ENCODE peak calls at places on chromosomes 1 and 21, in six cellular contexts. D is heart right ventricle, B is cardiac muscle cell, Z is adrenal gland, L is tibial artery, Q is right atrium auricular region. K is an unnamed sample.

GRCh38 chr1:151711940-151712339 is 4.7 kb downstream of the CELF3 start:
- DNase-seq in Z (no peak), Q (no peak), B (no peak), L (no peak), D (no peak), K (no peak)

GRCh38 chr1:206000641-206001339 is 2.4 kb downstream of the RAB7B start:
- DNase-seq in B (peak; percentile 36), Z (no peak), L (no peak), D (no peak), Q (no peak), K (no peak)

GRCh38 chr1:88731475-88731874 is 47.4 kb downstream of the PKN2 start:
- DNase-seq in B (peak; percentile 88), L (no peak), Z (peak; percentile 60), D (peak; percentile 31), Q (no peak), K (no peak)

GRCh38 chr1:152654110-152654509 is 9.1 kb upstream of the LCE2D start:
- DNase-seq in L (no peak), Z (peak; percentile 37), B (peak; percentile 54), Q (no peak), D (no peak), K (peak; percentile 55)

GRCh38 chr1:28359592-28360239 is 9.8 kb upstream of the PHACTR4 start:
- DNase-seq in L (peak; percentile 76), Q (peak; percentile 73), B (peak; percentile 75), Z (peak; percentile 84), D (peak; percentile 54), K (peak; percentile 70)

GRCh38 chr1:190084552-190084951 is 393.1 kb downstream of the BRINP3 start:
- DNase-seq in Q (no peak), D (no peak), Z (no peak), L (no peak), B (no peak), K (no peak)

GRCh38 chr1:110914676-110915075 is 41.7 kb downstream of the CD53 start:
- DNase-seq in Q (no peak), L (no peak), D (no peak), Z (no peak), B (no peak), K (no peak)

GRCh38 chr1:174005032-174005431 is 17.1 kb downstream of the RC3H1 start:
- DNase-seq in B (peak; percentile 75), L (no peak), Z (no peak), Q (no peak), D (peak; percentile 38), K (no peak)

GRCh38 chr1:12565094-12565965 is 52.7 kb downstream of the DHRS3 start:
- DNase-seq in Q (no peak), Z (no peak), B (peak; percentile 52), L (peak; percentile 91), D (peak; percentile 69), K (peak; percentile 49)

GRCh38 chr1:89780721-89781120 is 40.1 kb upstream of the LRRC8D start:
- DNase-seq in L (no peak), Q (no peak), B (peak; percentile 47), D (no peak), Z (no peak), K (no peak)

GRCh38 chr1:207910678-207911354 is at the start of gene CD34:
- DNase-seq in Z (peak; percentile 24), D (peak; percentile 80), B (peak; percentile 36), L (peak; percentile 74), Q (peak; percentile 86), K (no peak)

GRCh38 chr1:55055084-55055882 is 15.9 kb downstream of the PCSK9 start:
- DNase-seq in Q (no peak), Z (no peak), L (peak; percentile 47), D (no peak), B (peak; percentile 33), K (no peak)

GRCh38 chr1:147757015-147757990 is 3.1 kb downstream of the GJA5 start:
- DNase-seq in L (no peak), Z (no peak), Q (no peak), B (peak; percentile 69), D (no peak), K (no peak)

GRCh38 chr21:45466330-45467220 is 61.6 kb downstream of the COL18A1 start:
- DNase-seq in D (no peak), Q (no peak), B (no peak), L (no peak), Z (no peak), K (no peak)

GRCh38 chr1:245605480-245606156 is 450.8 kb downstream of the KIF26B start:
- DNase-seq in Q (no peak), L (no peak), Z (peak; percentile 6), B (peak; percentile 94), D (no peak), K (no peak)

GRCh38 chr1:157115429-157115838 is 15.8 kb upstream of the ETV3L start:
- DNase-seq in Q (no peak), L (peak; percentile 19), B (no peak), D (no peak), Z (no peak), K (no peak)

GRCh38 chr1:29256979-29257804 is 20.9 kb downstream of the PTPRU start:
- DNase-seq in B (peak; percentile 77), Z (no peak), D (no peak), Q (no peak), L (peak; percentile 60), K (no peak)

GRCh38 chr21:37982496-37983318 is 66.5 kb upstream of the KCNJ6 start:
- DNase-seq in D (no peak), Q (no peak), B (no peak), L (no peak), Z (no peak), K (no peak)

GRCh38 chr1:51070640-51071039 is 31.4 kb upstream of the C1orf185 start:
- DNase-seq in B (no peak), L (no peak), Q (no peak), Z (no peak), D (no peak), K (no peak)

GRCh38 chr1:14685078-14685477 is 86.6 kb downstream of the KAZN start:
- DNase-seq in Z (no peak), B (no peak), Q (no peak), D (no peak), L (no peak), K (no peak)

GRCh38 chr1:125085720-125086591 is 3901.2 kb downstream of the SRGAP2C start:
- DNase-seq in Z (no peak), L (no peak), D (no peak), B (no peak), Q (no peak), K (no peak)

GRCh38 chr1:100585774-100586173 is 47.8 kb downstream of the GPR88 start:
- DNase-seq in Z (no peak), Q (no peak), D (no peak), B (peak; percentile 65), L (no peak), K (no peak)

GRCh38 chr21:46564391-46564790 is 40.5 kb downstream of the S100B start:
- DNase-seq in Z (no peak), Q (no peak), B (no peak), L (no peak), D (no peak), K (no peak)
- H3K27ac ChIP-seq in Z (no peak overlapping the region), Q (no peak overlapping the region), B (no peak overlapping the region), L (no peak overlapping the region), D (no peak overlapping the region), K (no peak overlapping the region)

DNA sequence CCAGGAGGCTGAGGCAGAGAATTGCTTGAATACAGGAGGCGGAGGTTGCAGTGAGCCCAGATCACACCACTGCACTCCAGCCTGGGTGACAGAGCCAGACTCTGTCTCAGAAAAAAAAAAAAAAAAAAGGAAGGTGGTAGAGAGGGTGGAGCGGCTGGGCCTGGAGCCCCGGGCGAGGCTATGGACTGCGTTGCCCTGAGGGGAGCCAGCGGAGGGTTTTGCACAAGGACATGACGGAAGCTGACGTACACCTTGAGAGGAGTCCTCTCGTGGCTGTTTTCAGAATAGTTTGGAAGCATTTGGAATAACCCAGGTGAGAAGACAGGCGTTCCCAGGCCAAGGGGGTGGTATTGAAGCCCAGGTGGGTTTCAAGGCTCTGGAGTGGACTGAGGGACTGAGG is 6.9 kb upstream of the FBLIM1 start:
- DNase-seq in Q (no peak), L (no peak), D (no peak), Z (no peak), B (no peak), K (no peak)
- TF ChIP-seq CTCF in Q (no peak), L (no peak), D (no peak), Z (no peak), B (no peak), K (no peak)

DNA sequence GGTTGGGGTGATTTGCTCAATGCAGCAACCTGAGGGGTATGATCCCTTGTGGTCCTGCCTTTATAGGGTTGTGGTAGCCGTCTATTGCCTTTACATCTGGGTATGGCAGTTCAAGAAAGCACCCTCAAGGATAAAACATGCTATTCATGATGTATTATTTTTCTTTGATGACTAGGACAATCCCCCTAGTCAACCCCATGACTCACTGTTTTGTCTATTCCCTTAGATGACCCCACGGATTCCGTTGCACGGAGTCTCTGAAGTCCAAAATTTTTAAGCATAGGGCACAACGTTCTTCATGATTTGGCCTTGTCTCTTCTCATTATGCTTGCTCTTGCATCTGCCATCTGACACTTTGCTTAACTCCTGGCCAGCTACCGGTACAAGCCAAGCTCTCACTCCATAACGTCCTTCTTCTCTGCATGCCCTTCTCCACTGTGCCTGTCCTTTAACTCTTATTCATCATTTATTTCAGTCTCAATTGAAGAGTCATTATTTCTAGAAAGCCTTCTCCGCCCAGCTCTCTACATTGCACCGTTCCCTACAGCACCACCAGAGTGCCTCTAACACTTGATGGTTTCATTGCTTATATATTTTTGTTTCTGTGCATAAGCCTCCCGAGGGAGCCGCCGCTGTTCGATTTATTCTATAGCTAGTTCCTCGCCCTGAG is 838 bp upstream of the DISP1 start:
- DNase-seq in L (no peak), Q (no peak), D (no peak), Z (no peak), B (no peak), K (no peak)
- H3K27ac ChIP-seq in L (peak overlapping the region; percentile 91), Q (peak overlapping the region; percentile 91), D (peak overlapping the region; percentile 94), Z (peak overlapping the region; percentile 89), B (no peak overlapping the region), K (peak overlapping the region; percentile 52)

DNA sequence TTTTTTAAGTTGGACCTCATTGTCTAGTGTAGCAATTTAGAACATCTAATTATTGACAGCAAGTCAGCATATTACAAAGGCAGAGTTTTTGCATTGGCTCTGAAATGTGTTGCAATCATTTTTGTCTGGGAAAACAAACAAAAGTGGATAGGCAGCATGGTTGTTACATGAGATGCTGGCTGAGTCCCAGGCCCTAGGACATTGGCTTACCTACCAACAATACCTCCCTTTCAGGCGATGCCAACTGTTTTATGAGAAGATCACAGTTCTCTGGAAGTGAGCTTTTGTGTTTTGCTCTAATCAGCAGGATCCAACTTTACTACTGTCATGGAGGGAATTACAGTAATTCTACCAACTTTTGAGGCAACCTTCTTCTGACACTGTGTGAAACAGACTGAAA is 71.5 kb upstream of the CXADR start:
- DNase-seq in D (no peak), Z (peak; percentile 12), Q (no peak), L (no peak), B (peak; percentile 67), K (no peak)
- TF ChIP-seq CTCF in D (no peak), Z (no peak), Q (no peak), L (no peak), B (no peak), K (no peak)

GRCh38 chr1:58154256-58154655 is 392.3 kb downstream of the OMA1 start:
- DNase-seq in L (no peak), Q (no peak), Z (no peak), D (no peak), B (no peak), K (no peak)
- H3K27ac ChIP-seq in L (no peak overlapping the region), Q (no peak overlapping the region), Z (no peak overlapping the region), D (no peak overlapping the region), B (no peak overlapping the region), K (no peak overlapping the region)

GRCh38 chr1:240831922-240832321 is 220.0 kb upstream of the GREM2 start:
- DNase-seq in L (no peak), D (no peak), B (no peak), Q (no peak), Z (no peak), K (no peak)
- TF ChIP-seq CTCF in L (no peak), D (no peak), B (no peak), Q (no peak), Z (no peak), K (peak; percentile 48)

K was measured in dorsolateral prefrontal cortex.